ENCODE peak calls at places on chromosomes 5 and 9, in four cellular contexts. T is A549, W is IMR-90, V is GM12878. O is an unnamed sample.

GRCh38 chr5:174532453-174533126 is 191.8 kb upstream of the MSX2 start:
- DNase-seq in T (peak; percentile 93), V (no peak), W (peak; percentile 98), O (peak; percentile 89)

GRCh38 chr9:87909310-87910041 is 8.3 kb upstream of the SPATA31C1 start:
- DNase-seq in W (no peak), T (peak; percentile 29), V (no peak), O (no peak)

GRCh38 chr5:15943487-15943886 is 236.1 kb downstream of the MARCHF11 start:
- DNase-seq in T (no peak), V (no peak), W (peak; percentile 75), O (no peak)

GRCh38 chr5:664994-665360 is 28.2 kb downstream of the TPPP start:
- DNase-seq in T (no peak), V (no peak), W (no peak), O (no peak)

GRCh38 chr5:180433029-180433416 is 61.2 kb upstream of the CNOT6 start:
- DNase-seq in W (no peak), T (no peak), V (no peak), O (no peak)

GRCh38 chr5:174951151-174951780 is 226.9 kb downstream of the MSX2 start:
- DNase-seq in T (peak; percentile 81), W (peak; percentile 80), V (no peak), O (peak; percentile 69)

GRCh38 chr5:151227918-151228447 is 4.1 kb upstream of the CCDC69 start:
- DNase-seq in W (no peak), V (no peak), T (no peak), O (no peak)

GRCh38 chr9:36895744-36896260 is 138.3 kb downstream of the PAX5 start:
- DNase-seq in T (no peak), W (no peak), V (no peak), O (no peak)

GRCh38 chr9:127977877-127978647 is 2.7 kb downstream of the EEIG1 start:
- DNase-seq in T (peak; percentile 57), W (peak; percentile 80), V (no peak), O (peak; percentile 81)

GRCh38 chr9:95192631-95193030 is 124.9 kb downstream of the FANCC start:
- DNase-seq in W (no peak), V (no peak), T (no peak), O (no peak)

GRCh38 chr9:105842023-105842644 is 147.8 kb downstream of the TMEM38B start:
- DNase-seq in T (peak; percentile 34), V (peak; percentile 3), W (peak; percentile 47), O (peak; percentile 51)

GRCh38 chr5:138824924-138825863 is 49.9 kb downstream of the LRRTM2 start:
- DNase-seq in V (no peak), T (peak; percentile 33), W (peak; percentile 39), O (peak; percentile 42)

GRCh38 chr5:14849516-14850294 is 21.9 kb downstream of the ANKH start:
- DNase-seq in W (no peak), T (no peak), V (no peak), O (no peak)

GRCh38 chr5:98631311-98632054 is 142.0 kb upstream of the RGMB start:
- DNase-seq in W (peak; percentile 68), V (no peak), T (no peak), O (no peak)

GRCh38 chr5:9502435-9502834 is 43.4 kb downstream of the SEMA5A start:
- DNase-seq in V (no peak), T (no peak), W (peak; percentile 28), O (no peak)

GRCh38 chr9:88905506-88905905 is 85.8 kb upstream of the S1PR3 start:
- DNase-seq in T (no peak), W (peak; percentile 10), V (no peak), O (no peak)

GRCh38 chr5:150440948-150441812 is 8.4 kb downstream of the RPS14 start:
- DNase-seq in W (no peak), V (no peak), T (no peak), O (peak; percentile 48)

GRCh38 chr9:35729700-35730485 is 2.1 kb downstream of the TLN1 start:
- DNase-seq in V (no peak), W (peak; percentile 91), T (peak; percentile 94), O (peak; percentile 85)

GRCh38 chr5:122009436-122009835 is 47.7 kb downstream of the SRFBP1 start:
- DNase-seq in T (no peak), W (no peak), V (no peak), O (no peak)

GRCh38 chr5:125696762-125697161 is 726.4 kb upstream of the GRAMD2B start:
- DNase-seq in T (no peak), V (no peak), W (peak; percentile 87), O (no peak)

GRCh38 chr9:130890869-130891698 is 5.5 kb downstream of the QRFP start:
- DNase-seq in W (no peak), T (no peak), V (no peak), O (no peak)

GRCh38 chr5:118933703-118934102 is 54.6 kb downstream of the DTWD2 start:
- DNase-seq in W (no peak), T (no peak), V (no peak), O (no peak)

GRCh38 chr5:59813761-59814562 is 79.6 kb downstream of the PDE4D start:
- DNase-seq in W (peak; percentile 67), V (no peak), T (peak; percentile 51), O (peak; percentile 61)

GRCh38 chr9:127802576-127803443 is at the start of gene FPGS:
- DNase-seq in W (peak; percentile 85), V (peak; percentile 49), T (peak; percentile 95), O (peak; percentile 88)

GRCh38 chr9:19320495-19320894 is 59.5 kb downstream of the RPS6 start:
- DNase-seq in T (no peak), W (no peak), V (no peak), O (no peak)
- TF ChIP-seq ELK1 in T (no peak), W (no peak), V (no peak), O (no peak)

GRCh38 chr9:108665856-108666784 is 189.7 kb downstream of the ACTL7B start:
- DNase-seq in T (no peak), W (peak; percentile 2), V (no peak), O (no peak)
- TF ChIP-seq ELK1 in T (no peak), W (no peak), V (no peak), O (no peak)

GRCh38 chr5:146105477-146105876 is at the start of gene PLAC8L1:
- DNase-seq in W (no peak), V (no peak), T (no peak), O (no peak)

GRCh38 chr5:146111409-146111808 is 6.0 kb upstream of the PLAC8L1 start:
- DNase-seq in W (no peak), T (no peak), V (no peak), O (peak; percentile 48)

GRCh38 chr5:146107901-146108300 is 2.5 kb upstream of the PLAC8L1 start:
- DNase-seq in W (peak; percentile 31), T (no peak), V (no peak), O (no peak)

GRCh38 chr5:146103594-146103993 is 1.8 kb downstream of the PLAC8L1 start:
- DNase-seq in T (no peak), W (no peak), V (no peak), O (no peak)

DNA sequence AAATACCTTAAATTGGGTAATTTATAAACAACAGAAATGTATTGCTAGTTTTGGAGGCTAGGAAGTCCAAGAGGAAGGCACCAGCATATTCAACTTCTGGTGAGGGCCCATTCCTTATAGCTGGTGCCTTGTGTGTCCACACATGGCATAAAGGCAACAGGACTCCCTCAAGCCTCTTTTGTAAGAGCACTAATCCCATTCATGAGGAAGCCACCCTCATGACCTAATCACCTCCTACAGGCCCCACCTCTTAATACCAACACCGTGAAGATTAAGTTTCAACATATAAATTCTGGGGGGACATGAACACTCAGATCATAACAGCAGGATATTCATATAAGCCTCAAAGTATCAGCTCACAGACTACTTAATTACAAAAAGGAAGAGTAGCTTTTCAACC is 4.0 kb upstream of the PLAC8L1 start:
- DNase-seq in T (no peak), V (no peak), W (no peak), O (no peak)
- TF ChIP-seq ELK1 in T (no peak), V (no peak), W (no peak), O (no peak)

GRCh38 chr9:135674977-135675376 is 11.9 kb downstream of the LCN9 start:
- DNase-seq in W (no peak), V (no peak), T (no peak), O (no peak)
- TF ChIP-seq ELK1 in W (no peak), V (no peak), T (no peak), O (no peak)

DNA sequence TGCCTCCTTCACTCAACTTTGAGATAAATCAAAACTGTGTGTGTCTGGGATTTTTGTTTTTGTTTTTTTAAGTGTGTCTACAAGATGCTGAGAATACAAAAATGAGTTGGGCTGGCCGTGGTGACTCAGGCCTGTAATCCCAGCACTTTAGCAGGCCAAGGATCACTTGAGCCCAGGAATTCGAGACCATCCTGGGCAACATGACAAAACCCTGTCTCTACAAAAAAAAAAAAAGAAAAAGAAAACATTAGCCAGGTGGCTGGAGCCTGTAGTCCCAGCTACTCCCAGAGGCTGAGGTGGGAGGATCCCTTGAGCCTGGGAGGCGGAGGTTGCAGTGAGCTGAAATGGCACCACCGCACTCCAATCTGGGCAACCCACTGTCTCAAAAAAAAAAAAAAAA is 21.0 kb downstream of the HNRNPK start:
- DNase-seq in V (no peak), W (peak; percentile 86), T (no peak), O (no peak)
- TF ChIP-seq ELK1 in V (no peak), W (no peak), T (no peak), O (no peak)